ENCODE peak calls at places on chromosome 16, in four cellular contexts. S is fibroblast of pulmonary artery, X is Peyer's patch, L is A549. V is an unnamed sample.

GRCh38 chr16:8370374-8371015 is 219.8 kb downstream of the TMEM114 start:
- DNase-seq in S (no peak), X (peak), L (no peak), V (no peak)

GRCh38 chr16:86892509-86892908 is 314.2 kb downstream of the FOXL1 start:
- DNase-seq in S (peak), X (no peak), L (no peak), V (no peak)

GRCh38 chr16:80175011-80175410 is 365.8 kb upstream of the DYNLRB2 start:
- DNase-seq in S (no peak), X (no peak), L (no peak), V (no peak)

GRCh38 chr16:31108035-31108793 is at the start of gene BCKDK:
- DNase-seq in S (peak), X (peak), L (peak), V (no peak)

GRCh38 chr16:8675183-8676159 is 1.1 kb downstream of the ABAT start:
- DNase-seq in S (no peak), X (no peak), L (no peak), V (no peak)

GRCh38 chr16:89827383-89828198 is 684 bp upstream of the SPIRE2 start:
- DNase-seq in S (peak), X (peak), L (peak), V (no peak)

GRCh38 chr16:69918241-69918640 is 32.9 kb upstream of the CLEC18A start:
- DNase-seq in S (no peak), X (no peak), L (no peak), V (no peak)

GRCh38 chr16:77905356-77905920 is 116.9 kb upstream of the CLEC3A start:
- DNase-seq in S (no peak), X (no peak), L (peak), V (no peak)

GRCh38 chr16:30628628-30629342 is 18.6 kb upstream of the ZNF689 start:
- DNase-seq in S (peak), X (peak), L (peak), V (peak)

GRCh38 chr16:53058882-53059281 is 4.1 kb downstream of the CHD9 start:
- DNase-seq in S (no peak), X (no peak), L (no peak), V (no peak)

GRCh38 chr16:19167710-19168172 is 299 bp upstream of the SYT17 start:
- DNase-seq in S (peak), X (peak), L (peak), V (no peak)

GRCh38 chr16:11689031-11689840 is 21.0 kb downstream of the SNN start:
- DNase-seq in S (no peak), X (peak), L (no peak), V (no peak)

GRCh38 chr16:87487361-87487924 is 5.4 kb downstream of the ZCCHC14 start:
- DNase-seq in S (peak), X (peak), L (no peak), V (no peak)

GRCh38 chr16:84820771-84821170 is 986 bp downstream of the CRISPLD2 start:
- DNase-seq in S (no peak), X (no peak), L (no peak), V (no peak)

GRCh38 chr16:57970319-57970718 is 609 bp downstream of the CNGB1 start:
- DNase-seq in S (no peak), X (no peak), L (no peak), V (no peak)

GRCh38 chr16:21283521-21284289 is 5.6 kb upstream of the CRYM start:
- DNase-seq in S (peak), X (peak), L (peak), V (no peak)

GRCh38 chr16:12262454-12263180 is 286.1 kb downstream of the SNX29 start:
- DNase-seq in S (no peak), X (peak), L (no peak), V (no peak)

GRCh38 chr16:56558024-56558747 is 6.7 kb upstream of the MT4 start:
- DNase-seq in S (peak), X (no peak), L (peak), V (no peak)

GRCh38 chr16:28182183-28182582 is 29.6 kb downstream of the XPO6 start:
- DNase-seq in S (no peak), X (no peak), L (no peak), V (no peak)

GRCh38 chr16:2969545-2970521 is 685 bp downstream of the PAQR4 start:
- DNase-seq in S (peak), X (peak), L (peak), V (no peak)

DNA sequence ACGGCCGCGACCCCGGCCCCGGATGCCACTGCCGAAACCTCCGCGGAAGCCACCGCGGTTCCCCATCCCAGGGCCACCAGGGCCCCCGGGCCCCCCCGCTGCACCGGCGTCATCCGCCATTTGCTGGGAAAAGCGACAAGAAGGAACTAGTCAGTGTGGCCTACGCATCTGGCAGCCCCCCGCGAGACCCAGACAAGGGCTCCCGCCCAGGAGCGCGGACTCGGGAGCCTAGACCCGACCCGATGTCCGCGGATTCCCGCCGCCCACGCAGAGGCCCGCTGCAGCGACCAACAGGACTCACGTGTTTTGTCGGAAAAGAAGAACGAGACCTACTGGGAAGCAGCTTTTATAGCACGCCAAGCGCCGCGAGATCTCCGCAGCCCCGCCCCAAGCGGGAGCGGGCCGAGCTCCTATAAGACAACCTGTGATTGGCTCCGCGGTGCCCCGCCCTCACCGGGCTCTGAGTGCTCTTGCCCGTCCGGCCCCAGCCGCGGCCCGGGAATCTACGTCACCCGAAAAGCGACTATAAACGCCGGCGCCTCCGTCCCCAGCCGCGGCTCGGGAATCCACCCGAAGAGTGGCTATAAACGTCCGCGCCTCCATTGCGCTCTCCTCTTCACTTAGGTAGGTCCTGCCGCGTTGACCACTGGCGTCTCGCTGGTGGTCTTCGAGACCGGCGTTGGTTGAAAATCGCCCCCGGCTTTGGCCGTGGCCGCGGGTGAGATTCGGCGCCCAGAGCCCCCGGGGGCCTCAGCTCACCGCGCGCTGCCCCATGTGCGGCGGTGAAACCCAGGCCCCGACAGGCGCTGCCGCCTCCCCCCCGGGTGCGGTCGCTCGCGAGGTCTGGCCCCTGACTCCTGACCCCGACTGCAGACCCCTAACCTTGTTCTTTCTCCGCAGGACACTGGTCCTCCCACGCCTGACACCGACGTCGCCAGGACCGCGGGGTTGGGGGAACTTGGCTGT is at the start of gene RPS2:
- DNase-seq in S (peak), X (peak), L (peak), V (peak)
- TF ChIP-seq CTCF in S (no peak), X (no peak), L (no peak), V (no peak)

GRCh38 chr16:66547101-66547989 is 2.6 kb downstream of the TK2 start:
- DNase-seq in S (no peak), X (no peak), L (no peak), V (no peak)

GRCh38 chr16:66551362-66551761 is 1.0 kb upstream of the CKLF start:
- DNase-seq in S (peak), X (peak), L (peak), V (no peak)

GRCh38 chr16:66548868-66549267 is 1.1 kb downstream of the TK2 start:
- DNase-seq in S (no peak), X (no peak), L (no peak), V (no peak)

GRCh38 chr16:66548068-66548467 is 1.9 kb downstream of the TK2 start:
- DNase-seq in S (no peak), X (no peak), L (no peak), V (no peak)

DNA sequence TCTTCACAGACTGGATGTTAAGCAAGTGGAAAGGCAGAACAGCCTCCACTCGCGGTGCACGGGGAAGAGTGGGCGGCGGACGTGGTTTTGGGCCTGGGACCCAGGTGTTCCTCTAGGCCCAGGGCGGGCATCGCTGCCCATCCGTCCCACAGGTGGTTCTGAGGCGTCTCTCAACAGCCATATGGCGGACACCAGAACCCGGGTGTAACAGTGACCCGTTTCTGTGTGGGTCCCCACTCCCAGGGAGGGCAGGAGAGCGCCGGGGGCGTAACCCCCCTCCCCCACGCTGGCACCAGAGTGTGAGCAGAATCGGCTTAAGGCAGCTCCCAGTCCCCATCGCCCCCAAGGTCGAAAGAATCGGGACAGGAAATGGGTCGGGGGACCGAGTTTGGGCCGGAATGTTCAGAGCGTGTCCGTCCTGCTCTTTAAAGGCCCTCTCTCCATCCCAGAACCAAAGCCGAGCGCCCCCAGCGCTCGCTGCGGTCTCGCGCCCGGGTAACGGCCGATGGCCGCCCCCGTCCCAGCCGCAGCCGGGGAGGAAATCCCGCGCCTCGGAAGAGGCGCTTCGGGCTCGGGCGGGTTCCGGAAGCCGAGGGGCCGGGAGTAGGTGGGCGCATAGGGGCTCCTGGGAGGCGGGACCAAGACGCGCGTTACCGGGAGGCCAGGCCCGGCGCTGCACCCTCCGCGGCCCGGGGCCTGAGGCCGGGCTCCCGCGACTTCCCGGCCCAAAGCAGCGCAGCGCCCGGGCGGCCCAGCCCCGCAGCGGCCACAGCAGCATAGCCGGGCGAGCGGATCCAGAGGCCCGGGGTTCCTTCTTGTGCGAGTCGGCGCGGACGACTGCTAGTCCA is at the start of gene TK2:
- DNase-seq in S (peak), X (peak), L (peak), V (no peak)
- TF ChIP-seq CTCF in S (peak), X (peak), L (peak), V (no peak)

DNA sequence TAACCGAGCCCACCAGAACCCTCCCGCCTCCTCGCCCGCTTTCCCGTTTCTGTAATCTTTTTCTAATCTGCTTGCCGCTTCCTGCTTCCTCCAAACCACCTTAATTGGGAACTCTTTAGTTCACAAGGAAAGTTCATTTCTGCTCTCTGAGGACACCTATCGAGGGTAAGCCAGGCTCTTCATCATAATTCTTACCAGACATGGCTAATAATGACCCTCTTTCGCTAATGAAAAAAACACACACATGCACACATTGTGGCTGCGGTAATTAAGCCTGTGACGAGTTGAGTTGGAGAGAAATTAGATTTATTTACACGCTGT is 100.7 kb downstream of the ZNF423 start:
- DNase-seq in S (peak), X (no peak), L (peak), V (peak)
- TF ChIP-seq CTCF in S (peak), X (peak), L (peak), V (peak)

DNA sequence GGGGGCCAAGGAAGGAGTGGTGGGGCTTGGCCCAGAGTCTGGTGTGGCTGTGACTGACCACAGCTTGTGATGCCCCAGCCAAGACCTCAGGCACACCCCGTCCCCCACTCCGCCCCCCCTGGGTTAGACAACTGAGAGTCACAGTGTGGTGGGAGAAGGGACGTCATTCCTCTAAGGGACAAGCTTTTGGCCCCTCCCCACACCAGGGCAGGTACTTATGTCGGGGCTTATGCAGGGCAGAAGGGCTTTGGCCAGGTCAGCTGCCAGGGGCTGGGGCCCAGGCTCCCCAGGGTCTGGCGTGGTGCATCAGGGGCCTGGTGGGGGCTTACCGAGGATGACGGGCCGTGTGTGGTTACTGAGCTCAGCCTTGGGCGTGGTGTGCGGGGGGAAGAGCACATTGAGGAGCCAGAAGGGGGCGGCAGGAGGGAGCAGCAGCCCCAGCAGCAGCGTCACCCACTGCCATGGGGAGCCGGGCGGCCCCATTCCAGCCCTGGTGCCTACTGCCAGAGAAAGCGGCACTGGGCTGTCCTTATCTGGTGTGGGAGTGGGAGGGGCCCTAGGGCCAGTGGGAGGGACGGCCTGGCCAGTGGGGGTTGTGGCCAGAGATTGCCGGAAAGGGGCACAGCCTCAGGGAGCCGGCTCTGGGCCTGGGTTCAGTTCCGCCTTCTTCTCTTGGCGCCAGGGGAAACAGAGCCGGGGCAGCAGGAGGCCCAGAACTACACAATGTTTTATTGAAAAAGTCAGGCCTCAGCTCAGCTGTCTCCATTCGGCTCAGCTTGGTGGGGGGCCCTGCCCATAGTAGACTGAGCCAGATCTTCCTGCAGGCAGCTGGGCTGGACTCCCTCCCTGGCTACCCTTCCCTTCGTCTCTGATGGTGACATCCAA is at the start of gene LCAT:
- DNase-seq in S (no peak), X (no peak), L (no peak), V (no peak)
- TF ChIP-seq CTCF in S (no peak), X (no peak), L (no peak), V (no peak)